ENCODE peak calls at places on chromosomes 7 and 10, in nine cellular contexts. X is thyroid gland, V is prostate gland, S is GM23338, G is fibroblast of mammary gland, I is fibroblast of lung, P is ascending aorta, E is HFF-Myc, T is psoas muscle. U is an unnamed sample.

GRCh38 chr10:60163786-60164185 is 225.9 kb downstream of the ANK3 start:
- DNase-seq in X (no peak), V (no peak), S (no peak), G (no peak), I (no peak), P (no peak), E (no peak), T (no peak), U (no peak)

GRCh38 chr7:121132940-121133339 is 144.4 kb downstream of the CPED1 start:
- DNase-seq in X (no peak), V (no peak), S (no peak), G (no peak), I (no peak), P (no peak), E (no peak), T (no peak), U (no peak)

GRCh38 chr10:59708816-59709471 is 706 bp downstream of the SLC16A9 start:
- DNase-seq in X (peak), V (peak), S (peak), G (no peak), I (peak), P (no peak), E (no peak), T (peak), U (no peak)

GRCh38 chr7:126210707-126211106 is 1042.0 kb downstream of the GRM8 start:
- DNase-seq in X (no peak), V (no peak), S (no peak), G (no peak), I (no peak), P (no peak), E (no peak), T (no peak), U (no peak)

GRCh38 chr10:124719213-124719851 is 24.8 kb downstream of the FAM53B start:
- DNase-seq in X (peak), V (peak), S (peak), G (peak), I (peak), P (no peak), E (no peak), T (peak), U (peak)

GRCh38 chr7:148670807-148671206 is 27.9 kb upstream of the CUL1 start:
- DNase-seq in X (no peak), V (no peak), S (no peak), G (no peak), I (no peak), P (no peak), E (no peak), T (no peak), U (no peak)

GRCh38 chr10:106958591-106959328 is 205.7 kb downstream of the SORCS1 start:
- DNase-seq in X (no peak), V (no peak), S (no peak), G (no peak), I (no peak), P (no peak), E (no peak), T (no peak), U (no peak)

GRCh38 chr10:44774676-44775401 is 136.3 kb upstream of the TMEM72 start:
- DNase-seq in X (no peak), V (no peak), S (no peak), G (no peak), I (peak), P (no peak), E (no peak), T (no peak), U (no peak)

GRCh38 chr7:854118-854775 is 22.0 kb downstream of the SUN1 start:
- DNase-seq in X (no peak), V (no peak), S (no peak), G (no peak), I (no peak), P (no peak), E (no peak), T (no peak), U (no peak)

GRCh38 chr7:137003606-137004005 is 135.2 kb downstream of the CHRM2 start:
- DNase-seq in X (no peak), V (no peak), S (no peak), G (no peak), I (no peak), P (no peak), E (no peak), T (no peak), U (no peak)

GRCh38 chr7:27946351-27946750 is 206.4 kb downstream of the TAX1BP1 start:
- DNase-seq in X (no peak), V (no peak), S (no peak), G (no peak), I (no peak), P (no peak), E (no peak), T (no peak), U (no peak)

GRCh38 chr7:5677538-5678294 is 103.7 kb downstream of the RNF216 start:
- DNase-seq in X (peak), V (peak), S (peak), G (peak), I (peak), P (no peak), E (no peak), T (peak), U (peak)

GRCh38 chr10:127234306-127234800 is 38.0 kb upstream of the INSYN2A start:
- DNase-seq in X (no peak), V (no peak), S (no peak), G (no peak), I (peak), P (no peak), E (no peak), T (no peak), U (no peak)

GRCh38 chr10:70822421-70822820 is 6.7 kb downstream of the SGPL1 start:
- DNase-seq in X (no peak), V (no peak), S (no peak), G (no peak), I (no peak), P (no peak), E (no peak), T (no peak), U (no peak)

GRCh38 chr7:10860516-10860915 is 113.2 kb upstream of the PHF14 start:
- DNase-seq in X (no peak), V (no peak), S (peak), G (peak), I (no peak), P (no peak), E (no peak), T (no peak), U (no peak)

GRCh38 chr10:128042131-128042610 is 84.1 kb downstream of the MKI67 start:
- DNase-seq in X (no peak), V (no peak), S (no peak), G (no peak), I (no peak), P (no peak), E (no peak), T (no peak), U (no peak)

GRCh38 chr10:122421054-122421625 is 33.3 kb upstream of the ARMS2 start:
- DNase-seq in X (no peak), V (no peak), S (no peak), G (no peak), I (no peak), P (no peak), E (no peak), T (no peak), U (no peak)

GRCh38 chr10:73205121-73205520 is 37.2 kb downstream of the FAM149B1 start:
- DNase-seq in X (no peak), V (no peak), S (no peak), G (peak), I (no peak), P (no peak), E (no peak), T (no peak), U (no peak)

GRCh38 chr7:37085600-37085999 is 361.3 kb upstream of the AOAH start:
- DNase-seq in X (no peak), V (no peak), S (no peak), G (peak), I (no peak), P (no peak), E (no peak), T (no peak), U (no peak)

GRCh38 chr10:133379801-133380666 is 972 bp downstream of the PAOX start:
- DNase-seq in X (no peak), V (no peak), S (no peak), G (no peak), I (no peak), P (no peak), E (no peak), T (no peak), U (no peak)

GRCh38 chr7:140249036-140249806 is 72.4 kb upstream of the KDM7A start:
- DNase-seq in X (no peak), V (no peak), S (no peak), G (no peak), I (no peak), P (no peak), E (no peak), T (no peak), U (no peak)

GRCh38 chr7:132453825-132454224 is 122.4 kb downstream of the PLXNA4 start:
- DNase-seq in X (no peak), V (no peak), S (no peak), G (no peak), I (no peak), P (no peak), E (no peak), T (no peak), U (no peak)

GRCh38 chr7:70480913-70481579 is 650.9 kb upstream of the GALNT17 start:
- DNase-seq in X (peak), V (peak), S (no peak), G (no peak), I (peak), P (no peak), E (no peak), T (no peak), U (no peak)

GRCh38 chr7:157527686-157528085 is 190.9 kb downstream of the DNAJB6 start:
- DNase-seq in X (no peak), V (no peak), S (no peak), G (no peak), I (no peak), P (no peak), E (no peak), T (no peak), U (no peak)

GRCh38 chr10:88791924-88792323 is 10.6 kb upstream of the LIPM start:
- DNase-seq in X (peak), V (no peak), S (peak), G (peak), I (peak), P (no peak), E (no peak), T (no peak), U (no peak)

GRCh38 chr10:100518761-100519241 is 860 bp downstream of the SEC31B start:
- DNase-seq in X (peak), V (peak), S (peak), G (peak), I (peak), P (no peak), E (peak), T (peak), U (peak)

GRCh38 chr7:102460467-102460866 is 4.2 kb downstream of the ALKBH4 start:
- DNase-seq in X (no peak), V (no peak), S (no peak), G (no peak), I (no peak), P (no peak), E (no peak), T (no peak), U (peak)

GRCh38 chr7:107643938-107644703 is 16.5 kb upstream of the SLC26A4 start:
- DNase-seq in X (no peak), V (no peak), S (no peak), G (no peak), I (no peak), P (no peak), E (no peak), T (no peak), U (no peak)

GRCh38 chr7:97971120-97971989 is 18.6 kb downstream of the OCM2 start:
- DNase-seq in X (no peak), V (no peak), S (peak), G (peak), I (peak), P (no peak), E (no peak), T (no peak), U (peak)

GRCh38 chr7:122068046-122068445 is 76.0 kb downstream of the AASS start:
- DNase-seq in X (no peak), V (no peak), S (no peak), G (no peak), I (no peak), P (no peak), E (no peak), T (no peak), U (no peak)

GRCh38 chr7:43938892-43939482 is 12.8 kb downstream of the UBE2D4 start:
- DNase-seq in X (no peak), V (no peak), S (no peak), G (no peak), I (no peak), P (no peak), E (no peak), T (peak), U (no peak)

GRCh38 chr7:140263277-140263676 is 86.5 kb upstream of the KDM7A start:
- DNase-seq in X (no peak), V (no peak), S (no peak), G (no peak), I (no peak), P (no peak), E (no peak), T (no peak), U (peak)

DNA sequence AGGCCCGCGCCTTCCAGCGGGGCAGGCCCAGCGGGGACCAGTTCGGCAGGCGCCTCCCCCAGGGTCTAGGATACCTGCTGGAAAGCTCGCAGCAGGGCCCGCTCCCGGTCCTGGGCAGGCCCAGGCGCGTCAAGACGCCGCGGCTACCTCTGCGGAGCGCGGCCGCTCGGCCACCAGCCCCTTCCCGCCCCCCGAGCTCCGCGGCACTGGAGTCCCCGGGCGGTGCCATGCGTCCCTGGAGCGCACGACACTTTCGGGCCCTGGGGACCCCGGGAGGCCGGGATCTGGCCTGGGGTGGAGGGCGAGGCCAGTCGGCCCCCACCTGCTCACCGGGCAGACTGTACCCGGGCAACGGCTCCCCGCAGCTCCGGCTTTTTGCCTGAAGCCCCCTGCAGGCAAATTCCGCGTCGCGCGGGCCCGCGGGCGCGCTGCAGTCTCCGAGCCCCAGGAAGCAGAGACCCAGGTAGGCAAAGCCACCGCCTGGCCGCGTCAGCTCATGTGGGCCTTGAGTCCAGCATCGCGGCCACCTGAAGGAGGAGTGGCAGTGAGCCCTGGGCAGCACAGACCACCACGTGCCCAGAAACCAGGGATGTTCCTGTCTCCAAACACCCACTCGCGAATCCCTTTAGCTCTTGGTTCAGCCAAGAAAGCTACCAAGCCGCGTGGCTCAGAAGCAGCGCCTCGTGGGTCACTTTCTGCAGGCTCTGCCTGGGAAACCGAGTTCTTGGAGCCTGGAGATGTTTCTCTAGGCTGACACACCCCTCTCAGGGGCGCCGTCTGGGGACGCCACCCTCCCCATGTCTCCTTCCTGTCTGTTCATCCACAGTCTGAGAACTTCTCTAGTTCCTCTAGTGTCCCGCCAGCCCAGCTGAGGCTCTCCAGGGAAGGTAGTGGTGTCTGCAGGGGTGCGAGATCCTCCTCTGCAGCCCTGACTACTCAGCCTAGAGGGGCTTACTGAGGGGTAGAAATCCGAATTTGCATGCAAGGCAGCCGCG is 46.1 kb upstream of the APBB1IP start:
- DNase-seq in X (no peak), V (no peak), S (peak), G (no peak), I (no peak), P (no peak), E (no peak), T (no peak), U (peak)
- H3K4me3 ChIP-seq in X (no peak), V (no peak), S (peak), G (no peak), I (no peak), P (peak), E (no peak), T (no peak), U (peak)

GRCh38 chr10:26217396-26218105 is 977 bp downstream of the GAD2 start:
- DNase-seq in X (no peak), V (no peak), S (peak), G (no peak), I (no peak), P (no peak), E (no peak), T (no peak), U (no peak)
- H3K4me3 ChIP-seq in X (no peak), V (no peak), S (peak), G (no peak), I (no peak), P (peak), E (no peak), T (no peak), U (no peak)

GRCh38 chr10:23192741-23193434 is 776 bp downstream of the PTF1A start:
- DNase-seq in X (no peak), V (no peak), S (peak), G (no peak), I (no peak), P (no peak), E (no peak), T (no peak), U (no peak)
- H3K4me3 ChIP-seq in X (no peak), V (no peak), S (peak), G (no peak), I (no peak), P (no peak), E (no peak), T (peak), U (no peak)

GRCh38 chr10:29250066-29250465 is 38.8 kb upstream of the LYZL1 start:
- DNase-seq in X (no peak), V (no peak), S (peak), G (no peak), I (no peak), P (no peak), E (no peak), T (no peak), U (no peak)
- H3K4me3 ChIP-seq in X (no peak), V (no peak), S (no peak), G (no peak), I (no peak), P (no peak), E (no peak), T (no peak), U (no peak)

DNA sequence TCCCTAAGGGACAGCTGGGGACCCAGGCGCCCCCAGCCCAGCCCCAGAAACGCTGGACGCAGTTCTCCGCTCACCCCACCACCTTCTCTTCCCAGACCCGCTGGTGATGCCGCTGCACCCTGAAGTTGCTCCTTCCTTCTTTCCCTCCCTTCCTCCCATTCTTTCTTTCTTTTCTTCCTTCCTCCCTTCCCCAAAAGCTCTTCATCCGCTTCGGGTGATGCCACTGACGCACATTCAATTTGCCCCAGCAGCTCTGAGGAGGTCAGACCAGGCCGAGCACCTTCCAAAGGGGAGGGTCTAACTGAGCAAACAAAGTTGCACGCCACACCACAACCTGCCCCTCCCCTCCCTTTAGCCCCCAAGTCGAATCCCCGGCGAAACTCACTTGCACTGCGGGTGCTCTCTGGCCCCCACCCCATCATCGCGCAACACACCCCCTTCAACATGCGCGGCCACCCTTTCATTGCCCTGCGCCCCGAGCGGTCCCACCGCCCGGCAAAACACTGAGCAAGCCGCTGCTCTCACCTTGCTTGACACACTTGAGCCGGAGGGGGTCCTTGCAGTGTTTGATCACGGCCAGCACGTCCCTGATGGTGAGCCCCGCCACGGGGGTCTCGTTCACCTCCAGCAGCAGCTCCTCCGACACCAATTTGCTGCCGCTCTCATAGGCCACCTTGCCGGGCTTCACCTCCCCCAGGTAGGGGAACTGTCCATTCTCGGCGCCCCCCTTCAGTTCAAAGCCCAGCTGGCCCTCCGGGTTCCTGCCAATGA is 787 bp downstream of the MAGI2 start:
- DNase-seq in X (peak), V (peak), S (peak), G (peak), I (peak), P (no peak), E (no peak), T (peak), U (no peak)
- H3K4me3 ChIP-seq in X (peak), V (peak), S (peak), G (peak), I (peak), P (peak), E (peak), T (peak), U (peak)

U was measured in CD8-positive, alpha-beta T cell.